ENCODE peak calls at places on chromosomes 1 and 21, in seven cellular contexts. G, D, C, K, X, J and M are unnamed samples.
A peak's percentile ranks its signal among the peaks of the same experiment; 100 is the strongest.

GRCh38 chr1:34070201-34070836 is 94.7 kb downstream of the CSMD2 start:
- DNase-seq in G (no peak), D (no peak), C (no peak), K (no peak), X (no peak), J (no peak), M (no peak)

GRCh38 chr1:221841291-221841982 is 99.5 kb upstream of the DUSP10 start:
- DNase-seq in G (no peak), D (no peak), C (no peak), K (peak; percentile 58), X (no peak), J (no peak), M (no peak)

GRCh38 chr1:1157914-1158710 is 15.6 kb upstream of the TTLL10 start:
- DNase-seq in G (peak; percentile 72), D (no peak), C (no peak), K (peak; percentile 38), X (peak; percentile 52), J (no peak), M (no peak)

GRCh38 chr1:244964112-244964971 is 100.0 kb upstream of the HNRNPU start:
- DNase-seq in G (peak; percentile 75), D (peak; percentile 90), C (no peak), K (peak; percentile 82), X (no peak), J (no peak), M (peak; percentile 78)

GRCh38 chr1:115067460-115067859 is 21.8 kb downstream of the TSPAN2 start:
- DNase-seq in G (peak; percentile 28), D (peak; percentile 16), C (no peak), K (no peak), X (no peak), J (no peak), M (peak; percentile 37)

GRCh38 chr21:38048241-38048640 is 132.0 kb upstream of the KCNJ6 start:
- DNase-seq in G (no peak), D (no peak), C (no peak), K (no peak), X (no peak), J (no peak), M (no peak)

GRCh38 chr21:16532841-16533240 is 803.1 kb downstream of the USP25 start:
- DNase-seq in G (no peak), D (peak; percentile 43), C (no peak), K (peak; percentile 18), X (no peak), J (no peak), M (no peak)

GRCh38 chr1:236507022-236507700 is 16.6 kb upstream of the LGALS8 start:
- DNase-seq in G (peak; percentile 78), D (peak; percentile 49), C (no peak), K (peak; percentile 31), X (no peak), J (no peak), M (peak; percentile 17)

GRCh38 chr1:75449998-75450397 is 160.9 kb downstream of the SLC44A5 start:
- DNase-seq in G (no peak), D (no peak), C (no peak), K (no peak), X (no peak), J (no peak), M (no peak)

GRCh38 chr1:205950280-205950679 is 7.0 kb upstream of the SLC26A9 start:
- DNase-seq in G (no peak), D (peak; percentile 37), C (no peak), K (no peak), X (no peak), J (no peak), M (peak; percentile 9)

GRCh38 chr1:205991237-205991636 is 12.0 kb downstream of the RAB7B start:
- DNase-seq in G (no peak), D (peak; percentile 72), C (no peak), K (no peak), X (no peak), J (no peak), M (no peak)

GRCh38 chr1:18440385-18441226 is 40.1 kb upstream of the KLHDC7A start:
- DNase-seq in G (peak; percentile 84), D (no peak), C (no peak), K (no peak), X (no peak), J (no peak), M (no peak)

GRCh38 chr1:12012560-12013316 is 6.6 kb upstream of the MIIP start:
- DNase-seq in G (no peak), D (no peak), C (no peak), K (no peak), X (no peak), J (no peak), M (no peak)

GRCh38 chr1:15771836-15772516 is 13.4 kb downstream of the FBLIM1 start:
- DNase-seq in G (no peak), D (peak; percentile 29), C (no peak), K (no peak), X (no peak), J (no peak), M (no peak)

GRCh38 chr21:40678681-40679284 is 168.2 kb downstream of the DSCAM start:
- DNase-seq in G (no peak), D (no peak), C (no peak), K (no peak), X (no peak), J (no peak), M (no peak)

GRCh38 chr1:197902454-197903195 is at the start of gene C1orf53:
- DNase-seq in G (peak; percentile 71), D (peak; percentile 86), C (peak; percentile 32), K (peak; percentile 91), X (peak; percentile 87), J (peak; percentile 93), M (peak; percentile 63)

GRCh38 chr1:161843156-161843555 is 77.0 kb downstream of the ATF6 start:
- DNase-seq in G (no peak), D (no peak), C (no peak), K (peak; percentile 86), X (no peak), J (no peak), M (no peak)

GRCh38 chr1:165327538-165327937 is 29.0 kb downstream of the LMX1A start:
- DNase-seq in G (no peak), D (no peak), C (no peak), K (no peak), X (no peak), J (no peak), M (no peak)

GRCh38 chr1:211577826-211578639 is 928 bp downstream of the SLC30A1 start:
- DNase-seq in G (peak; percentile 83), D (peak; percentile 56), C (no peak), K (peak; percentile 74), X (peak; percentile 82), J (peak; percentile 82), M (peak; percentile 32)

GRCh38 chr1:63101336-63101735 is 221.0 kb upstream of the FOXD3 start:
- DNase-seq in G (no peak), D (no peak), C (no peak), K (no peak), X (no peak), J (no peak), M (no peak)

GRCh38 chr1:53657256-53657805 is 81.6 kb downstream of the GLIS1 start:
- DNase-seq in G (no peak), D (no peak), C (no peak), K (no peak), X (peak; percentile 4), J (peak; percentile 2), M (no peak)

GRCh38 chr21:30463713-30464112 is 16.5 kb downstream of the KRTAP19-1 start:
- DNase-seq in G (no peak), D (no peak), C (no peak), K (no peak), X (no peak), J (no peak), M (no peak)

GRCh38 chr1:115296981-115297380 is 41.1 kb downstream of the NGF start:
- DNase-seq in G (no peak), D (peak; percentile 31), C (no peak), K (no peak), X (no peak), J (no peak), M (no peak)

GRCh38 chr1:11898831-11899467 is 27.3 kb downstream of the KIAA2013 start:
- DNase-seq in G (no peak), D (no peak), C (no peak), K (no peak), X (no peak), J (no peak), M (no peak)

GRCh38 chr1:50750021-50750619 is 209.9 kb downstream of the FAF1 start:
- DNase-seq in G (peak; percentile 36), D (peak; percentile 36), C (no peak), K (peak; percentile 61), X (no peak), J (no peak), M (peak; percentile 49)

GRCh38 chr21:45588861-45589491 is 46.7 kb upstream of the SLC19A1 start:
- DNase-seq in G (no peak), D (no peak), C (no peak), K (no peak), X (no peak), J (no peak), M (no peak)
- H3K27me3 ChIP-seq in G (peaks cover 37% of the 10 kb centered on the region), D (peaks cover 45% of the 10 kb centered on the region), C (peaks cover 22% of the 10 kb centered on the region), K (peaks cover 9% of the 10 kb centered on the region), X (no peaks in the 10 kb centered on the region), J (no peaks in the 10 kb centered on the region), M (no peaks in the 10 kb centered on the region)

GRCh38 chr1:2443285-2444137 is 31.1 kb upstream of the PEX10 start:
- DNase-seq in G (no peak), D (no peak), C (no peak), K (no peak), X (no peak), J (no peak), M (no peak)
- H3K27me3 ChIP-seq in G (peaks cover 34% of the 10 kb centered on the region), D (peaks cover 40% of the 10 kb centered on the region), C (peaks cover 33% of the 10 kb centered on the region), K (peaks cover 6% of the 10 kb centered on the region), X (peaks cover 22% of the 10 kb centered on the region), J (peaks cover 9% of the 10 kb centered on the region), M (no peaks in the 10 kb centered on the region)

GRCh38 chr1:23616292-23616822 is 57.1 kb upstream of the ID3 start:
- DNase-seq in G (no peak), D (no peak), C (no peak), K (no peak), X (no peak), J (no peak), M (no peak)
- H3K27me3 ChIP-seq in G (no peaks in the 10 kb centered on the region), D (peaks cover 35% of the 10 kb centered on the region), C (peaks cover 24% of the 10 kb centered on the region), K (peaks cover 29% of the 10 kb centered on the region), X (peaks cover 10% of the 10 kb centered on the region), J (no peaks in the 10 kb centered on the region), M (peaks cover 18% of the 10 kb centered on the region)

GRCh38 chr1:37038079-37038702 is 3.9 kb upstream of the GRIK3 start:
- DNase-seq in G (peak; percentile 57), D (no peak), C (no peak), K (no peak), X (no peak), J (no peak), M (no peak)

GRCh38 chr1:37035828-37036666 is 1.7 kb upstream of the GRIK3 start:
- DNase-seq in G (no peak), D (no peak), C (no peak), K (no peak), X (no peak), J (no peak), M (no peak)

GRCh38 chr1:37036667-37037053 is 2.3 kb upstream of the GRIK3 start:
- DNase-seq in G (no peak), D (no peak), C (no peak), K (no peak), X (no peak), J (no peak), M (no peak)

GRCh38 chr1:37038703-37039093 is 4.4 kb upstream of the GRIK3 start:
- DNase-seq in G (no peak), D (no peak), C (no peak), K (no peak), X (no peak), J (no peak), M (no peak)

DNA sequence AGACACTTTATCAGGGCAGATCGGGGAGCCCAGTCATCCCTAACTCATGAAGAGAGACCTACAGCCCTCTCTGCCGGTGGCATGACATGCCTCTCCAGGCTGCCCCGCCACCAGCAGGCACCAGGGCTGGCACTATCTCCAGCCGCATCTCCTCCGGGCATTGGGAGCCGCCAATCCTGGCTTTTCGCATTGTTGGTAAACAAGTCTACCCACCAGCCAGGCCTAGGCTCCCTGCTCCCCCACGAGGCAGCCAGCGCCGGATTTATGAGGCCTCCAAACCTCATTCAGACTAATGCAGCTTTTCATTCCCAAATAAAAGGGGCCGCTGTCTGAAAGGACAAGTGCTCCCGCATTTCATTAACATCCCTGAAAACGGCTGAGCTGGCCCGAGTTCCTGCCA is 3.4 kb upstream of the GRIK3 start:
- DNase-seq in G (no peak), D (no peak), C (no peak), K (no peak), X (no peak), J (no peak), M (no peak)
- H3K27me3 ChIP-seq in G (peaks cover 24% of the 10 kb centered on the region), D (peaks cover 33% of the 10 kb centered on the region), C (peaks cover 59% of the 10 kb centered on the region), K (peaks cover 47% of the 10 kb centered on the region), X (peaks cover 56% of the 10 kb centered on the region), J (peaks cover 11% of the 10 kb centered on the region), M (peaks cover 54% of the 10 kb centered on the region)